ENCODE peak calls at places on chromosomes 16 and 17, in five cellular contexts. T, X, L, Z and P are unnamed samples.

GRCh38 chr16:19868421-19868820 is 16.2 kb downstream of the GPRC5B start:
- DNase-seq in Z (peak; percentile 22), T (no peak), X (no peak), L (no peak), P (no peak)

GRCh38 chr16:11583889-11584565 is 2.7 kb downstream of the LITAF start:
- DNase-seq in L (no peak), X (no peak), T (peak; percentile 38), Z (peak; percentile 5), P (no peak)

GRCh38 chr17:38598536-38598935 is 7.2 kb downstream of the SRCIN1 start:
- DNase-seq in L (no peak), Z (no peak), X (peak; percentile 75), T (peak; percentile 96), P (no peak)

GRCh38 chr17:81039096-81039495 is 4.1 kb downstream of the BAIAP2 start:
- DNase-seq in L (no peak), X (no peak), T (no peak), Z (no peak), P (no peak)

GRCh38 chr17:12104831-12105230 is 84.2 kb downstream of the MAP2K4 start:
- DNase-seq in Z (no peak), L (no peak), X (no peak), T (no peak), P (no peak)

GRCh38 chr17:28828294-28829040 is 14.1 kb downstream of the FAM222B start:
- DNase-seq in T (no peak), L (no peak), Z (no peak), X (no peak), P (peak; percentile 40)

GRCh38 chr16:85210423-85211169 is 98.3 kb upstream of the CIBAR2 start:
- DNase-seq in X (no peak), T (peak; percentile 21), L (no peak), Z (no peak), P (no peak)

GRCh38 chr16:71421911-71422310 is 19.9 kb downstream of the TLE7 start:
- DNase-seq in Z (no peak), T (peak; percentile 69), L (no peak), X (peak; percentile 59), P (peak; percentile 32)

GRCh38 chr16:1989826-1990335 is at the start of gene SYNGR3:
- DNase-seq in T (peak; percentile 73), X (no peak), L (no peak), Z (no peak), P (no peak)

GRCh38 chr16:11550651-11551498 is 35.8 kb downstream of the LITAF start:
- DNase-seq in L (no peak), T (no peak), X (no peak), Z (no peak), P (no peak)

GRCh38 chr16:66468321-66468965 is 41.3 kb downstream of the BEAN1 start:
- DNase-seq in X (no peak), T (no peak), L (no peak), Z (peak; percentile 50), P (peak; percentile 34)

GRCh38 chr17:63474174-63474913 is 2.5 kb upstream of the ACE start:
- DNase-seq in Z (no peak), L (no peak), X (no peak), T (peak; percentile 28), P (no peak)

GRCh38 chr16:3118204-3118790 is 5.9 kb downstream of the ZNF205 start:
- DNase-seq in Z (no peak), T (no peak), L (no peak), X (no peak), P (peak; percentile 83)

GRCh38 chr17:35540589-35541404 is 3.3 kb upstream of the SLFN12L start:
- DNase-seq in T (peak; percentile 2), L (no peak), Z (no peak), X (no peak), P (no peak)

GRCh38 chr16:63925221-63925620 is 1196.6 kb downstream of the CDH11 start:
- DNase-seq in L (no peak), X (no peak), Z (no peak), T (no peak), P (no peak)

GRCh38 chr17:70314096-70314495 is 144.8 kb downstream of the KCNJ2 start:
- DNase-seq in T (no peak), Z (no peak), L (no peak), X (no peak), P (no peak)

GRCh38 chr17:77804796-77805426 is 153.6 kb upstream of the TNRC6C start:
- DNase-seq in Z (peak; percentile 67), T (no peak), L (no peak), X (no peak), P (peak; percentile 73)

GRCh38 chr16:70438325-70438982 is 446 bp downstream of the ST3GAL2 start:
- DNase-seq in T (no peak), Z (peak; percentile 84), L (no peak), X (no peak), P (no peak)

GRCh38 chr16:65510850-65511249 is 389.0 kb upstream of the CDH11 start:
- DNase-seq in Z (no peak), T (no peak), X (no peak), L (no peak), P (no peak)

GRCh38 chr17:62707425-62707739 is 79.9 kb downstream of the MRC2 start:
- DNase-seq in T (no peak), L (no peak), X (no peak), Z (peak; percentile 23), P (no peak)

GRCh38 chr17:69729937-69730336 is 315.4 kb downstream of the MAP2K6 start:
- DNase-seq in X (no peak), L (no peak), T (no peak), Z (no peak), P (no peak)

GRCh38 chr16:11359370-11359769 is 14.1 kb downstream of the RMI2 start:
- DNase-seq in Z (no peak), X (no peak), L (no peak), T (no peak), P (peak; percentile 64)

GRCh38 chr16:88378836-88379693 is 3.7 kb upstream of the ZNF469 start:
- DNase-seq in Z (peak; percentile 70), X (no peak), L (no peak), T (no peak), P (peak; percentile 88)

GRCh38 chr17:71438631-71439146 is 682.1 kb upstream of the SOX9 start:
- DNase-seq in L (no peak), T (peak; percentile 96), X (peak; percentile 58), Z (no peak), P (no peak)